ENCODE peak calls at places on chromosomes 1 and 21, in five cellular contexts. Y, H, G, D and S are unnamed samples.
A peak's percentile ranks its signal among the peaks of the same experiment; 100 is the strongest.

GRCh38 chr1:234186037-234186688 is 187.1 kb upstream of the COA6 start:
- DNase-seq in H (peak; percentile 42), D (peak; percentile 91), G (no peak), Y (no peak), S (peak; percentile 18)

GRCh38 chr1:21436488-21437340 is 3.2 kb upstream of the NBPF3 start:
- DNase-seq in H (no peak), D (no peak), G (no peak), Y (no peak), S (no peak)

GRCh38 chr1:167934407-167935251 is 1.9 kb upstream of the DCAF6 start:
- DNase-seq in Y (peak; percentile 42), G (no peak), D (peak; percentile 37), H (peak; percentile 65), S (peak; percentile 40)

GRCh38 chr1:70509996-70510876 is 99.2 kb downstream of the CTH start:
- DNase-seq in Y (peak; percentile 91), D (peak; percentile 96), G (no peak), H (peak; percentile 95), S (peak; percentile 99)

GRCh38 chr1:89725016-89725380 is 92.1 kb downstream of the LRRC8C start:
- DNase-seq in G (no peak), Y (peak; percentile 80), D (peak; percentile 79), H (peak; percentile 96), S (peak; percentile 79)

GRCh38 chr1:118304722-118305344 is 119.8 kb upstream of the SPAG17 start:
- DNase-seq in H (no peak), Y (no peak), G (no peak), D (peak; percentile 2), S (no peak)

GRCh38 chr1:233087001-233087881 is 136.8 kb downstream of the NTPCR start:
- DNase-seq in Y (no peak), G (no peak), H (no peak), D (no peak), S (no peak)

GRCh38 chr1:70449049-70449448 is 38.0 kb downstream of the CTH start:
- DNase-seq in Y (no peak), H (no peak), G (no peak), D (no peak), S (no peak)

GRCh38 chr1:171014878-171015277 is 75.8 kb upstream of the FMO3 start:
- DNase-seq in Y (no peak), H (no peak), G (no peak), D (no peak), S (no peak)

DNA sequence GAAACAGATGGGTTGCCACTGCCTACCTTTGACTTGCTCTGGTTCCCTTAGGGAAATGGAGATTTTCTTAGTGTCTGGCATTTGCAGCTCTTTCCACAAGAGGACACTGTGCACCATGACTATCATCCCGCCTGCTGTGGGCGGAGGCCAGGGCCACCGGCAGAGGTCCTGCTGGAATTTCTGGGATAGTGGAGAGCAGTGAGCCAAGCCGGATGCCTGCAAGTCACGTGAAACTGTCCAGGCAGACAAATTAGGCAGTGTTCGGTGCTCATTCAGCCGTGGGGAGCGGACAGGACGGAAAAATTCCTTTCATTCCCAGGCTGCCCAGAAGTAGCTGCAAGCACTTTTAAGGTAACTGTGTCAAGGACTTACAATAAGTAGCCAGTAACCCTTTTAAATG is 43.4 kb downstream of the IGSF5 start:
- DNase-seq in G (peak; percentile 72), D (peak; percentile 89), H (peak; percentile 12), Y (peak; percentile 50), S (peak; percentile 79)
- TF ChIP-seq CTCF in G (peak; percentile 89), D (peak; percentile 93), H (peak; percentile 38), Y (peak; percentile 42), S (peak; percentile 77)

DNA sequence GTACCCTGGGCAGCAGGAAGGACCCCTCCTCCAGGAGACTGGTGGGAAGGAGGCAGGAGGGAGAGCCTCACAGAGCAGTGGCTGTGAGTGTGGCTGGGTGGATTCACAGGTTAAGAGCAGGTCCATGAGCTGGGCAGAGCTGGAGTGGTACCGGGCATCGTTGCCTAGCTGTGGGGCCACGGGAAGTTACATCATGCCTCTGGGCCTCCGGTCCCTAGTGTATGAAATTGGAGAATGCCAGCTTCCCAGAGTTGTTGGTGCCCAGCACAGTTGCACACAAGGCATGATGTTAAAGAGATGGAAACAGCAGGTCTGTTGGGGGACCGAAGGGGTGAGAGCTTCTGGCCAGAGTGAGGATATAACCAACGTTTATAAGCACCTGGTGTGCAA is 18.5 kb downstream of the FOXO6 start:
- DNase-seq in D (no peak), G (no peak), Y (no peak), H (no peak), S (no peak)
- H3K4me3 ChIP-seq in D (no peak overlapping the region), G (no peak overlapping the region), Y (no peak overlapping the region), H (no peak overlapping the region), S (no peak overlapping the region)

GRCh38 chr1:181503130-181503810 is 20.0 kb downstream of the CACNA1E start:
- DNase-seq in H (peak; percentile 2), G (no peak), D (no peak), Y (no peak), S (peak; percentile 21)

GRCh38 chr1:181508486-181509165 is 25.3 kb downstream of the CACNA1E start:
- DNase-seq in G (no peak), H (peak; percentile 4), Y (no peak), D (no peak), S (no peak)

GRCh38 chr1:181506563-181507353 is 23.4 kb downstream of the CACNA1E start:
- DNase-seq in G (no peak), H (no peak), Y (no peak), D (no peak), S (no peak)

GRCh38 chr1:181501612-181502011 is 18.3 kb downstream of the CACNA1E start:
- DNase-seq in D (no peak), H (no peak), Y (no peak), G (no peak), S (no peak)

DNA sequence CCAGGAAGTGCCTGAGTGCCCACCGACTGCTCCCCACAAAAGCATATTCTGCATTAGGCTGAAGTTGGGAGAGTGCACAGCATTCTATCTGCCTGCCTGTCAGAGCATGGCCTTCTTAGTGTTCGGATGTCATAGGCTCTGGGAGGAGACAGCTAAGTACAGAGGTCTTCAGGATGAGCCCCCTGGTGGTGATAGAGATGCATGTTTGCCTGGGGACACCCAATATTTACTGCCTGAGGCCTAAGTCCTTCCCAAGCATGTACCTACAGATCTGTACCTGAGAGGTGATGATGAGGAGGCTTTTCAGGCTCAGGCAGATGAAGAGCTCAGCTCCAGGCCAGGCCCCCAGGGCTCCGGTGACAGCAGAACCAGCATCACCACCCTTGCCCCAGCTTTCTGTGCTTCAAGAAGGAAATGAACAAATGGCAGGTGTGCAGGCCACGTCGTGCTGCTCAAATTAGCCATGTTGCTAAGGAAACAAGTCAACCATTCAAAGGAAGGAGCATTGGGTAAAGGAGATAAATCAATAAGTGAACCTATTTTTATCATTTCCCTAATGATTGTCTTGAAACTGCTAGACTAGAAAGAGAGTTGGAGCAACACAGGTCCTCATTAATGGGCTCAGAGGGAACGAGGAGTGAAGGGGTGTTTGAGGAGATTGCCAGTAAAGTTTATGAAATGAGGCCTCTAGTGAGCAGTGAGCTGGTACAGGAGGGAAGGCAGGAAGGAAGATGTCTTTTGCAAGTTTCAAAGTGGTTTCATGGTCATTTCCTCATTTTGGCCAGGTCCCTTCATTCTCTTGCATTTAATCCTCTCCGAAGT is 21.2 kb downstream of the CACNA1E start:
- DNase-seq in Y (peak; percentile 13), G (no peak), D (no peak), H (peak; percentile 28), S (peak; percentile 11)
- TF ChIP-seq CTCF in Y (peak; percentile 9), G (no peak), D (peak; percentile 9), H (peak; percentile 19), S (peak; percentile 20)

GRCh38 chr1:110344152-110344551 is 5.0 kb downstream of the RBM15 start:
- DNase-seq in D (no peak), G (no peak), Y (no peak), H (no peak), S (no peak)

GRCh38 chr1:110347182-110347893 is 8.2 kb downstream of the RBM15 start:
- DNase-seq in G (no peak), D (no peak), Y (no peak), H (no peak), S (no peak)

GRCh38 chr1:110346690-110347089 is 7.5 kb downstream of the RBM15 start:
- DNase-seq in Y (no peak), H (no peak), G (no peak), D (no peak), S (no peak)

GRCh38 chr1:110343249-110343648 is 4.1 kb downstream of the RBM15 start:
- DNase-seq in Y (no peak), D (no peak), G (no peak), H (no peak), S (no peak)

DNA sequence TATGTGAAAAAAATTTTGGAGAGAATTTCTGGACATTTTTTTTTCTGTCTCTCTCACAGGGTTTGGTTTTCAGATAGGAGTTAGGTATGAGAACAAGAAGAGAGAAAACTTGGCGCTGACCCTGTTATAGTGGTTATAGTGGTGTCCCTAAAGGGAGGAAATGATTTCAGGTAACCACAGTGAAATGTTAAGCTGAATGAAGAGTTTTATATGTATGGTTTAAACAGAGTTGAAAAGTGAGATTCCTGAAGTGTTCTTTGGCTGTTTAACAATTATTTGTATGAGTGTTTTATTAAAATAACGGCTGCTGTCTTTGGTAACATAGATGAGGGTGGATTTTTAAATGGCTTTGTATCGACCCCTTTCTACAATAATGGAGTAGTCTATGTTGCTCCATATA is 6.3 kb downstream of the RBM15 start:
- DNase-seq in D (no peak), G (no peak), H (no peak), Y (no peak), S (no peak)
- H3K4me3 ChIP-seq in D (no peak overlapping the region), G (no peak overlapping the region), H (no peak overlapping the region), Y (no peak overlapping the region), S (no peak overlapping the region)